ENCODE peak calls at places on chromosomes 16 and 17, in seven cellular contexts. One of them, this sample, is unnamed.

GRCh38 chr16:69823831-69824563 is 61.9 kb downstream of the WWP2 start:
- DNase-seq in T-cell: no peak
- DNase-seq in substantia nigra: no peak
- DNase-seq in brain microvascular endothelial cell: no peak
- DNase-seq in anterior cingulate cortex: no peak
- DNase-seq in psoas muscle: peak
- DNase-seq in tibial nerve: peak
- DNase-seq in this sample: peak

GRCh38 chr16:81510016-81510415 is 65.4 kb downstream of the CMIP start:
- DNase-seq in tibial nerve: no peak
- DNase-seq in anterior cingulate cortex: no peak
- DNase-seq in T-cell: no peak
- DNase-seq in psoas muscle: no peak
- DNase-seq in brain microvascular endothelial cell: no peak
- DNase-seq in substantia nigra: no peak
- DNase-seq in this sample: no peak

GRCh38 chr16:2458887-2459646 is 842 bp upstream of the TEDC2 start:
- DNase-seq in tibial nerve: no peak
- DNase-seq in T-cell: no peak
- DNase-seq in substantia nigra: no peak
- DNase-seq in brain microvascular endothelial cell: no peak
- DNase-seq in anterior cingulate cortex: no peak
- DNase-seq in psoas muscle: no peak
- DNase-seq in this sample: no peak

GRCh38 chr17:6347776-6348175 is 87.1 kb downstream of the AIPL1 start:
- DNase-seq in anterior cingulate cortex: no peak
- DNase-seq in tibial nerve: no peak
- DNase-seq in psoas muscle: no peak
- DNase-seq in T-cell: no peak
- DNase-seq in substantia nigra: no peak
- DNase-seq in brain microvascular endothelial cell: no peak
- DNase-seq in this sample: no peak

GRCh38 chr16:77905356-77905920 is 116.9 kb upstream of the CLEC3A start:
- DNase-seq in tibial nerve: no peak
- DNase-seq in T-cell: no peak
- DNase-seq in substantia nigra: no peak
- DNase-seq in brain microvascular endothelial cell: no peak
- DNase-seq in anterior cingulate cortex: no peak
- DNase-seq in psoas muscle: no peak
- DNase-seq in this sample: no peak

GRCh38 chr16:27315333-27316037 is 1.7 kb downstream of the IL4R start:
- DNase-seq in psoas muscle: peak
- DNase-seq in anterior cingulate cortex: no peak
- DNase-seq in brain microvascular endothelial cell: peak
- DNase-seq in T-cell: peak
- DNase-seq in substantia nigra: no peak
- DNase-seq in tibial nerve: no peak
- DNase-seq in this sample: peak

GRCh38 chr16:46839986-46840443 is 9.0 kb upstream of the C16orf87 start:
- DNase-seq in substantia nigra: no peak
- DNase-seq in anterior cingulate cortex: no peak
- DNase-seq in tibial nerve: no peak
- DNase-seq in T-cell: no peak
- DNase-seq in psoas muscle: no peak
- DNase-seq in brain microvascular endothelial cell: no peak
- DNase-seq in this sample: no peak

GRCh38 chr17:17837380-17837821 is 615 bp upstream of the SREBF1 start:
- DNase-seq in brain microvascular endothelial cell: peak
- DNase-seq in anterior cingulate cortex: no peak
- DNase-seq in psoas muscle: peak
- DNase-seq in substantia nigra: no peak
- DNase-seq in T-cell: no peak
- DNase-seq in tibial nerve: peak
- DNase-seq in this sample: peak

GRCh38 chr17:7204828-7205461 is 14.7 kb downstream of the DLG4 start:
- DNase-seq in anterior cingulate cortex: peak
- DNase-seq in psoas muscle: peak
- DNase-seq in brain microvascular endothelial cell: peak
- DNase-seq in T-cell: peak
- DNase-seq in tibial nerve: peak
- DNase-seq in substantia nigra: peak
- DNase-seq in this sample: peak

GRCh38 chr16:85376292-85377095 is 236.6 kb upstream of the GSE1 start:
- DNase-seq in anterior cingulate cortex: peak
- DNase-seq in psoas muscle: peak
- DNase-seq in T-cell: no peak
- DNase-seq in substantia nigra: peak
- DNase-seq in brain microvascular endothelial cell: no peak
- DNase-seq in tibial nerve: no peak
- DNase-seq in this sample: no peak

GRCh38 chr16:83762141-83763024 is 45.4 kb upstream of the HSBP1 start:
- DNase-seq in brain microvascular endothelial cell: no peak
- DNase-seq in substantia nigra: peak
- DNase-seq in psoas muscle: no peak
- DNase-seq in anterior cingulate cortex: no peak
- DNase-seq in tibial nerve: no peak
- DNase-seq in T-cell: no peak
- DNase-seq in this sample: no peak

GRCh38 chr16:82506734-82507133 is 120.0 kb upstream of the CDH13 start:
- DNase-seq in psoas muscle: no peak
- DNase-seq in anterior cingulate cortex: no peak
- DNase-seq in T-cell: no peak
- DNase-seq in substantia nigra: no peak
- DNase-seq in brain microvascular endothelial cell: no peak
- DNase-seq in tibial nerve: no peak
- DNase-seq in this sample: no peak

GRCh38 chr16:71337631-71338030 is 20.9 kb upstream of the CALB2 start:
- DNase-seq in anterior cingulate cortex: no peak
- DNase-seq in tibial nerve: no peak
- DNase-seq in substantia nigra: no peak
- DNase-seq in psoas muscle: no peak
- DNase-seq in brain microvascular endothelial cell: no peak
- DNase-seq in T-cell: no peak
- DNase-seq in this sample: no peak

GRCh38 chr16:84351630-84352029 is 16.7 kb upstream of the ATP2C2 start:
- DNase-seq in T-cell: no peak
- DNase-seq in tibial nerve: no peak
- DNase-seq in anterior cingulate cortex: no peak
- DNase-seq in psoas muscle: no peak
- DNase-seq in brain microvascular endothelial cell: no peak
- DNase-seq in substantia nigra: no peak
- DNase-seq in this sample: no peak

GRCh38 chr17:71057938-71058337 is 888.6 kb downstream of the KCNJ2 start:
- DNase-seq in tibial nerve: no peak
- DNase-seq in brain microvascular endothelial cell: no peak
- DNase-seq in anterior cingulate cortex: no peak
- DNase-seq in substantia nigra: no peak
- DNase-seq in T-cell: no peak
- DNase-seq in psoas muscle: no peak
- DNase-seq in this sample: no peak

GRCh38 chr16:57999971-58000705 is at the start of gene ZNF319:
- DNase-seq in substantia nigra: no peak
- DNase-seq in brain microvascular endothelial cell: no peak
- DNase-seq in anterior cingulate cortex: no peak
- DNase-seq in T-cell: peak
- DNase-seq in psoas muscle: peak
- DNase-seq in tibial nerve: no peak
- DNase-seq in this sample: no peak

GRCh38 chr16:59573528-59574271 is 839.6 kb upstream of the GOT2 start:
- DNase-seq in anterior cingulate cortex: no peak
- DNase-seq in T-cell: no peak
- DNase-seq in tibial nerve: no peak
- DNase-seq in substantia nigra: no peak
- DNase-seq in brain microvascular endothelial cell: peak
- DNase-seq in psoas muscle: no peak
- DNase-seq in this sample: no peak

GRCh38 chr16:47386201-47386718 is 74.6 kb downstream of the ITFG1 start:
- DNase-seq in tibial nerve: no peak
- DNase-seq in substantia nigra: no peak
- DNase-seq in anterior cingulate cortex: no peak
- DNase-seq in brain microvascular endothelial cell: no peak
- DNase-seq in T-cell: no peak
- DNase-seq in psoas muscle: no peak
- DNase-seq in this sample: no peak

GRCh38 chr17:42096360-42097111 is 1.7 kb downstream of the ZNF385C start:
- DNase-seq in brain microvascular endothelial cell: no peak
- DNase-seq in anterior cingulate cortex: no peak
- DNase-seq in tibial nerve: no peak
- DNase-seq in T-cell: no peak
- DNase-seq in substantia nigra: no peak
- DNase-seq in psoas muscle: no peak
- DNase-seq in this sample: no peak